ENCODE peak calls at places on chromosome 5, in ten cellular contexts. One of them, this sample, is unnamed.

GRCh38 chr5:150517272-150518152 is 9.6 kb downstream of the NDST1 start:
- DNase-seq in spleen: no peak
- DNase-seq in thyroid gland: peak; percentile 79
- DNase-seq in effector memory CD4-positive, alpha-beta T cell: no peak
- DNase-seq in NB4: no peak
- DNase-seq in AG10803: peak; percentile 97
- DNase-seq in sigmoid colon: no peak
- DNase-seq in astrocyte: peak; percentile 96
- DNase-seq in psoas muscle: peak; percentile 45
- DNase-seq in GM12865: no peak
- DNase-seq in this sample: peak; percentile 86

GRCh38 chr5:36948041-36948440 is 71.5 kb downstream of the NIPBL start:
- DNase-seq in spleen: no peak
- DNase-seq in thyroid gland: no peak
- DNase-seq in effector memory CD4-positive, alpha-beta T cell: no peak
- DNase-seq in NB4: no peak
- DNase-seq in AG10803: peak; percentile 75
- DNase-seq in sigmoid colon: no peak
- DNase-seq in astrocyte: peak; percentile 65
- DNase-seq in psoas muscle: no peak
- DNase-seq in GM12865: no peak
- DNase-seq in this sample: no peak

GRCh38 chr5:178675922-178676321 is 49.1 kb upstream of the CLK4 start:
- DNase-seq in spleen: no peak
- DNase-seq in thyroid gland: no peak
- DNase-seq in effector memory CD4-positive, alpha-beta T cell: no peak
- DNase-seq in NB4: no peak
- DNase-seq in AG10803: no peak
- DNase-seq in sigmoid colon: no peak
- DNase-seq in astrocyte: no peak
- DNase-seq in psoas muscle: no peak
- DNase-seq in GM12865: no peak
- DNase-seq in this sample: no peak

GRCh38 chr5:135565691-135566421 is 12.9 kb downstream of the CXCL14 start:
- DNase-seq in spleen: peak; percentile 89
- DNase-seq in thyroid gland: peak; percentile 62
- DNase-seq in effector memory CD4-positive, alpha-beta T cell: peak; percentile 36
- DNase-seq in NB4: peak; percentile 76
- DNase-seq in AG10803: peak; percentile 61
- DNase-seq in sigmoid colon: peak; percentile 74
- DNase-seq in astrocyte: peak; percentile 10
- DNase-seq in psoas muscle: peak; percentile 69
- DNase-seq in GM12865: peak; percentile 72
- DNase-seq in this sample: peak; percentile 89

GRCh38 chr5:15447209-15447608 is 52.8 kb upstream of the FBXL7 start:
- DNase-seq in spleen: no peak
- DNase-seq in thyroid gland: no peak
- DNase-seq in effector memory CD4-positive, alpha-beta T cell: no peak
- DNase-seq in NB4: no peak
- DNase-seq in AG10803: no peak
- DNase-seq in sigmoid colon: no peak
- DNase-seq in astrocyte: no peak
- DNase-seq in psoas muscle: no peak
- DNase-seq in GM12865: no peak
- DNase-seq in this sample: no peak

GRCh38 chr5:149802008-149802407 is 71.9 kb downstream of the PPARGC1B start:
- DNase-seq in spleen: no peak
- DNase-seq in thyroid gland: no peak
- DNase-seq in effector memory CD4-positive, alpha-beta T cell: no peak
- DNase-seq in NB4: no peak
- DNase-seq in AG10803: no peak
- DNase-seq in sigmoid colon: no peak
- DNase-seq in astrocyte: no peak
- DNase-seq in psoas muscle: no peak
- DNase-seq in GM12865: no peak
- DNase-seq in this sample: no peak

GRCh38 chr5:176878463-176878862 is 20.7 kb downstream of the HK3 start:
- DNase-seq in spleen: no peak
- DNase-seq in thyroid gland: no peak
- DNase-seq in effector memory CD4-positive, alpha-beta T cell: no peak
- DNase-seq in NB4: no peak
- DNase-seq in AG10803: no peak
- DNase-seq in sigmoid colon: no peak
- DNase-seq in astrocyte: no peak
- DNase-seq in psoas muscle: no peak
- DNase-seq in GM12865: no peak
- DNase-seq in this sample: no peak

GRCh38 chr5:123138774-123139173 is 49.7 kb downstream of the PRDM6 start:
- DNase-seq in spleen: no peak
- DNase-seq in thyroid gland: no peak
- DNase-seq in effector memory CD4-positive, alpha-beta T cell: no peak
- DNase-seq in NB4: no peak
- DNase-seq in AG10803: no peak
- DNase-seq in sigmoid colon: no peak
- DNase-seq in astrocyte: no peak
- DNase-seq in psoas muscle: no peak
- DNase-seq in GM12865: no peak
- DNase-seq in this sample: no peak

GRCh38 chr5:14929293-14930065 is 57.9 kb upstream of the ANKH start:
- DNase-seq in spleen: no peak
- DNase-seq in thyroid gland: peak; percentile 4
- DNase-seq in effector memory CD4-positive, alpha-beta T cell: no peak
- DNase-seq in NB4: peak; percentile 28
- DNase-seq in AG10803: no peak
- DNase-seq in sigmoid colon: no peak
- DNase-seq in astrocyte: peak; percentile 48
- DNase-seq in psoas muscle: no peak
- DNase-seq in GM12865: no peak
- DNase-seq in this sample: no peak

GRCh38 chr5:74042559-74043357 is 416.8 kb downstream of the ARHGEF28 start:
- DNase-seq in spleen: no peak
- DNase-seq in thyroid gland: peak; percentile 70
- DNase-seq in effector memory CD4-positive, alpha-beta T cell: no peak
- DNase-seq in NB4: no peak
- DNase-seq in AG10803: peak; percentile 88
- DNase-seq in sigmoid colon: no peak
- DNase-seq in astrocyte: peak; percentile 82
- DNase-seq in psoas muscle: no peak
- DNase-seq in GM12865: no peak
- DNase-seq in this sample: no peak

GRCh38 chr5:80881726-80882125 is 78.4 kb upstream of the RASGRF2 start:
- DNase-seq in spleen: no peak
- DNase-seq in thyroid gland: no peak
- DNase-seq in effector memory CD4-positive, alpha-beta T cell: no peak
- DNase-seq in NB4: no peak
- DNase-seq in AG10803: no peak
- DNase-seq in sigmoid colon: no peak
- DNase-seq in astrocyte: no peak
- DNase-seq in psoas muscle: no peak
- DNase-seq in GM12865: no peak
- DNase-seq in this sample: no peak

GRCh38 chr5:147560982-147561381 is 51.1 kb upstream of the DPYSL3 start:
- DNase-seq in spleen: no peak
- DNase-seq in thyroid gland: no peak
- DNase-seq in effector memory CD4-positive, alpha-beta T cell: no peak
- DNase-seq in NB4: no peak
- DNase-seq in AG10803: no peak
- DNase-seq in sigmoid colon: no peak
- DNase-seq in astrocyte: peak; percentile 17
- DNase-seq in psoas muscle: no peak
- DNase-seq in GM12865: no peak
- DNase-seq in this sample: no peak

GRCh38 chr5:41978686-41979085 is 53.6 kb downstream of the FBXO4 start:
- DNase-seq in spleen: no peak
- DNase-seq in thyroid gland: no peak
- DNase-seq in effector memory CD4-positive, alpha-beta T cell: no peak
- DNase-seq in NB4: no peak
- DNase-seq in AG10803: peak; percentile 4
- DNase-seq in sigmoid colon: no peak
- DNase-seq in astrocyte: no peak
- DNase-seq in psoas muscle: no peak
- DNase-seq in GM12865: no peak
- DNase-seq in this sample: no peak

GRCh38 chr5:30505014-30505886 is 688.2 kb upstream of the CDH6 start:
- DNase-seq in spleen: no peak
- DNase-seq in thyroid gland: no peak
- DNase-seq in effector memory CD4-positive, alpha-beta T cell: no peak
- DNase-seq in NB4: no peak
- DNase-seq in AG10803: no peak
- DNase-seq in sigmoid colon: no peak
- DNase-seq in astrocyte: peak; percentile 76
- DNase-seq in psoas muscle: no peak
- DNase-seq in GM12865: no peak
- DNase-seq in this sample: no peak

GRCh38 chr5:128376577-128376976 is 161.5 kb downstream of the FBN2 start:
- DNase-seq in spleen: no peak
- DNase-seq in thyroid gland: no peak
- DNase-seq in effector memory CD4-positive, alpha-beta T cell: no peak
- DNase-seq in NB4: no peak
- DNase-seq in AG10803: peak; percentile 15
- DNase-seq in sigmoid colon: no peak
- DNase-seq in astrocyte: peak; percentile 49
- DNase-seq in psoas muscle: no peak
- DNase-seq in GM12865: no peak
- DNase-seq in this sample: no peak

GRCh38 chr5:128378196-128378595 is 159.8 kb downstream of the FBN2 start:
- DNase-seq in spleen: no peak
- DNase-seq in thyroid gland: no peak
- DNase-seq in effector memory CD4-positive, alpha-beta T cell: no peak
- DNase-seq in NB4: no peak
- DNase-seq in AG10803: no peak
- DNase-seq in sigmoid colon: no peak
- DNase-seq in astrocyte: peak; percentile 72
- DNase-seq in psoas muscle: no peak
- DNase-seq in GM12865: no peak
- DNase-seq in this sample: no peak

GRCh38 chr5:128380324-128380723 is 157.7 kb downstream of the FBN2 start:
- DNase-seq in spleen: no peak
- DNase-seq in thyroid gland: no peak
- DNase-seq in effector memory CD4-positive, alpha-beta T cell: no peak
- DNase-seq in NB4: no peak
- DNase-seq in AG10803: no peak
- DNase-seq in sigmoid colon: no peak
- DNase-seq in astrocyte: no peak
- DNase-seq in psoas muscle: no peak
- DNase-seq in GM12865: no peak
- DNase-seq in this sample: no peak

GRCh38 chr5:128384068-128384467 is 154.0 kb downstream of the FBN2 start:
- DNase-seq in spleen: no peak
- DNase-seq in thyroid gland: no peak
- DNase-seq in effector memory CD4-positive, alpha-beta T cell: no peak
- DNase-seq in NB4: no peak
- DNase-seq in AG10803: no peak
- DNase-seq in sigmoid colon: no peak
- DNase-seq in astrocyte: no peak
- DNase-seq in psoas muscle: no peak
- DNase-seq in GM12865: no peak
- DNase-seq in this sample: no peak

GRCh38 chr5:128378636-128379035 is 159.4 kb downstream of the FBN2 start:
- DNase-seq in spleen: no peak
- DNase-seq in thyroid gland: no peak
- DNase-seq in effector memory CD4-positive, alpha-beta T cell: no peak
- DNase-seq in NB4: no peak
- DNase-seq in AG10803: no peak
- DNase-seq in sigmoid colon: no peak
- DNase-seq in astrocyte: peak; percentile 27
- DNase-seq in psoas muscle: no peak
- DNase-seq in GM12865: no peak
- DNase-seq in this sample: no peak
- H3K4me3 ChIP-seq in spleen: no peak overlapping the region
- H3K4me3 ChIP-seq in thyroid gland: no peak overlapping the region
- H3K4me3 ChIP-seq in effector memory CD4-positive, alpha-beta T cell: no peak overlapping the region
- H3K4me3 ChIP-seq in NB4: no peak overlapping the region
- H3K4me3 ChIP-seq in AG10803: no peak overlapping the region
- H3K4me3 ChIP-seq in sigmoid colon: no peak overlapping the region
- H3K4me3 ChIP-seq in astrocyte: no peak overlapping the region
- H3K4me3 ChIP-seq in psoas muscle: no peak overlapping the region
- H3K4me3 ChIP-seq in GM12865: no peak overlapping the region
- H3K4me3 ChIP-seq in this sample: no peak overlapping the region

DNA sequence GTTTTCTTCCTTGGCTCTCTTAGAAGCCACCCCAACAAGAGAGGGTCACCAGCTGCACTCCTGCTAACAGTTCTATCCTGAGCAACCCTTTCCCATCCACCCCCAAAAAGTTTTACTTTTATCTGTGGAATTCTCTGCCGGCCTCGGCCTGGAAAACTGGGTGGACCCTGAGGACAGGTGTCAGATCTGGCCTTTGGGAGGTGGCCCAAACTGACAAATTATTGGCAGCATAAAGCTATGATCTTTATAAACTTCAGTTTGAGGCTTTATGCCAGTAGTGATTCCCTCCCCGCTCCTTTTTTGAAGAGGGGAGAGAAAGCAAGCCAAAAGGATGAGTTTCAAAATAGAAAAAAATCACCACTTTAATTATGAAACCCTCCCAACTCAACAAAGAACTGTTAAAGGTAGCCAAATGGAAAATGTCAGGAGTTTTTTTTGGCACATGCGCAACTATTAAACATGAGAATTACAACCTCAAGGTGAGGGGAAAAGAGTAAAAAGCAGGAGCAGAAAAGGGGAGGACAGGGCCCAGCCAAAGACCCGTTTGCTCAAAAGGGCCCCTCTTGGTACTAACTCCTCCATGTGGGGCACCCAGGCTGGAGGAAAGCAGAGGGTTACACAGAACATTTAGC is 49.5 kb downstream of the FBXW11 start:
- DNase-seq in spleen: no peak
- DNase-seq in thyroid gland: no peak
- DNase-seq in effector memory CD4-positive, alpha-beta T cell: no peak
- DNase-seq in NB4: no peak
- DNase-seq in AG10803: no peak
- DNase-seq in sigmoid colon: no peak
- DNase-seq in astrocyte: no peak
- DNase-seq in psoas muscle: no peak
- DNase-seq in GM12865: no peak
- DNase-seq in this sample: no peak
- H3K4me3 ChIP-seq in spleen: no peak overlapping the region
- H3K4me3 ChIP-seq in thyroid gland: no peak overlapping the region
- H3K4me3 ChIP-seq in effector memory CD4-positive, alpha-beta T cell: peak overlapping the region; percentile 8
- H3K4me3 ChIP-seq in NB4: no peak overlapping the region
- H3K4me3 ChIP-seq in AG10803: no peak overlapping the region
- H3K4me3 ChIP-seq in sigmoid colon: no peak overlapping the region
- H3K4me3 ChIP-seq in astrocyte: no peak overlapping the region
- H3K4me3 ChIP-seq in psoas muscle: no peak overlapping the region
- H3K4me3 ChIP-seq in GM12865: no peak overlapping the region
- H3K4me3 ChIP-seq in this sample: no peak overlapping the region

GRCh38 chr5:151745071-151745705 is 13.2 kb downstream of the ATOX1 start:
- DNase-seq in spleen: no peak
- DNase-seq in thyroid gland: peak; percentile 97
- DNase-seq in effector memory CD4-positive, alpha-beta T cell: peak; percentile 16
- DNase-seq in NB4: no peak
- DNase-seq in AG10803: peak; percentile 87
- DNase-seq in sigmoid colon: peak; percentile 89
- DNase-seq in astrocyte: peak; percentile 84
- DNase-seq in psoas muscle: peak; percentile 52
- DNase-seq in GM12865: peak; percentile 73
- DNase-seq in this sample: no peak
- H3K4me3 ChIP-seq in spleen: no peak overlapping the region
- H3K4me3 ChIP-seq in thyroid gland: no peak overlapping the region
- H3K4me3 ChIP-seq in effector memory CD4-positive, alpha-beta T cell: no peak overlapping the region
- H3K4me3 ChIP-seq in NB4: no peak overlapping the region
- H3K4me3 ChIP-seq in AG10803: no peak overlapping the region
- H3K4me3 ChIP-seq in sigmoid colon: no peak overlapping the region
- H3K4me3 ChIP-seq in astrocyte: no peak overlapping the region
- H3K4me3 ChIP-seq in psoas muscle: no peak overlapping the region
- H3K4me3 ChIP-seq in GM12865: no peak overlapping the region
- H3K4me3 ChIP-seq in this sample: no peak overlapping the region

GRCh38 chr5:56669534-56670483 is 145.5 kb upstream of the MAP3K1 start:
- DNase-seq in spleen: peak; percentile 88
- DNase-seq in thyroid gland: peak; percentile 28
- DNase-seq in effector memory CD4-positive, alpha-beta T cell: no peak
- DNase-seq in NB4: peak; percentile 96
- DNase-seq in AG10803: no peak
- DNase-seq in sigmoid colon: peak; percentile 74
- DNase-seq in astrocyte: no peak
- DNase-seq in psoas muscle: peak; percentile 42
- DNase-seq in GM12865: peak; percentile 96
- DNase-seq in this sample: no peak
- H3K4me3 ChIP-seq in spleen: no peak overlapping the region
- H3K4me3 ChIP-seq in thyroid gland: no peak overlapping the region
- H3K4me3 ChIP-seq in effector memory CD4-positive, alpha-beta T cell: no peak overlapping the region
- H3K4me3 ChIP-seq in NB4: no peak overlapping the region
- H3K4me3 ChIP-seq in AG10803: no peak overlapping the region
- H3K4me3 ChIP-seq in sigmoid colon: no peak overlapping the region
- H3K4me3 ChIP-seq in astrocyte: no peak overlapping the region
- H3K4me3 ChIP-seq in psoas muscle: no peak overlapping the region
- H3K4me3 ChIP-seq in GM12865: no peak overlapping the region
- H3K4me3 ChIP-seq in this sample: no peak overlapping the region